ENCODE peak calls at places on chromosomes 6 and 20, in six cellular contexts. F is A549, P is K562, Z is GM12878, Y is WTC11, H is HCT116. R is an unnamed sample.

GRCh38 chr6:102812242-102812641 is 1418.7 kb downstream of the GRIK2 start:
- DNase-seq in F (no peak), P (no peak), Z (no peak), Y (no peak), H (no peak), R (peak; percentile 8)

GRCh38 chr20:62576815-62577214 is 65.5 kb upstream of the SLCO4A1 start:
- DNase-seq in F (no peak), P (peak; percentile 68), Z (no peak), Y (peak; percentile 46), H (no peak), R (peak; percentile 63)

GRCh38 chr6:11772109-11772830 is 6.3 kb downstream of the ADTRP start:
- DNase-seq in F (peak; percentile 77), P (no peak), Z (no peak), Y (no peak), H (peak; percentile 76), R (peak; percentile 75)

GRCh38 chr6:31351734-31352496 is 5.1 kb downstream of the HLA-B start:
- DNase-seq in F (no peak), P (no peak), Z (no peak), Y (no peak), H (no peak), R (no peak)

GRCh38 chr6:31476515-31477139 is 21.3 kb upstream of the MICB start:
- DNase-seq in F (no peak), P (no peak), Z (no peak), Y (no peak), H (no peak), R (no peak)

GRCh38 chr6:40342674-40343230 is 244.4 kb downstream of the LRFN2 start:
- DNase-seq in F (no peak), P (no peak), Z (no peak), Y (no peak), H (no peak), R (no peak)

GRCh38 chr6:15389079-15389758 is 143.3 kb downstream of the JARID2 start:
- DNase-seq in F (no peak), P (no peak), Z (no peak), Y (no peak), H (no peak), R (no peak)

GRCh38 chr20:61865353-61865752 is 200.3 kb downstream of the TAF4 start:
- DNase-seq in F (no peak), P (no peak), Z (no peak), Y (no peak), H (no peak), R (no peak)

GRCh38 chr6:55704421-55704820 is 125.4 kb upstream of the HMGCLL1 start:
- DNase-seq in F (no peak), P (no peak), Z (no peak), Y (no peak), H (no peak), R (no peak)

GRCh38 chr20:40675599-40676221 is 13.3 kb downstream of the MAFB start:
- DNase-seq in F (no peak), P (no peak), Z (no peak), Y (no peak), H (no peak), R (no peak)

GRCh38 chr6:133241901-133242760 is 974 bp downstream of the EYA4 start:
- DNase-seq in F (peak; percentile 54), P (no peak), Z (no peak), Y (peak; percentile 45), H (no peak), R (no peak)

GRCh38 chr6:44021628-44022295 is 105.5 kb downstream of the MRPL14 start:
- DNase-seq in F (no peak), P (no peak), Z (no peak), Y (no peak), H (no peak), R (no peak)

GRCh38 chr20:50804453-50805348 is 9.8 kb downstream of the BCAS4 start:
- DNase-seq in F (no peak), P (no peak), Z (no peak), Y (no peak), H (no peak), R (no peak)

GRCh38 chr20:47236639-47236900 is 119.9 kb downstream of the ZMYND8 start:
- DNase-seq in F (no peak), P (no peak), Z (no peak), Y (no peak), H (no peak), R (no peak)

GRCh38 chr6:37306624-37307222 is 47.1 kb upstream of the RNF8 start:
- DNase-seq in F (no peak), P (no peak), Z (no peak), Y (no peak), H (no peak), R (no peak)

GRCh38 chr6:95905132-95905531 is 110.6 kb upstream of the FUT9 start:
- DNase-seq in F (no peak), P (no peak), Z (no peak), Y (no peak), H (no peak), R (no peak)
- TF ChIP-seq CTCF in F (no peak), P (no peak), Z (no peak), Y (no peak), H (no peak), R (no peak)

GRCh38 chr6:161736341-161736740 is 462.5 kb upstream of the AGPAT4 start:
- DNase-seq in F (no peak), P (no peak), Z (no peak), Y (no peak), H (no peak), R (no peak)

GRCh38 chr6:161740486-161740885 is 466.6 kb upstream of the AGPAT4 start:
- DNase-seq in F (no peak), P (no peak), Z (no peak), Y (no peak), H (no peak), R (no peak)

GRCh38 chr6:161736796-161737292 is 463.0 kb upstream of the AGPAT4 start:
- DNase-seq in F (no peak), P (no peak), Z (no peak), Y (no peak), H (no peak), R (no peak)
- TF ChIP-seq MAX in F (no peak), P (no peak), Z (no peak), Y (peak; percentile 23), H (no peak), R (no peak)

GRCh38 chr20:48657426-48658197 is 170.2 kb downstream of the PREX1 start:
- DNase-seq in F (peak; percentile 78), P (peak; percentile 82), Z (peak; percentile 21), Y (peak; percentile 65), H (peak; percentile 52), R (peak; percentile 84)
- TF ChIP-seq CTCF in F (peak; percentile 94), P (peak; percentile 92), Z (peak; percentile 91), Y (peak; percentile 94), H (peak; percentile 95), R (peak; percentile 92)

GRCh38 chr6:85081102-85081501 is 316.7 kb upstream of the TBX18 start:
- DNase-seq in F (no peak), P (no peak), Z (no peak), Y (no peak), H (no peak), R (no peak)

GRCh38 chr6:85079761-85080160 is 315.4 kb upstream of the TBX18 start:
- DNase-seq in F (no peak), P (no peak), Z (no peak), Y (no peak), H (no peak), R (no peak)

GRCh38 chr6:85078071-85078470 is 313.7 kb upstream of the TBX18 start:
- DNase-seq in F (peak; percentile 23), P (no peak), Z (no peak), Y (no peak), H (peak; percentile 26), R (no peak)

DNA sequence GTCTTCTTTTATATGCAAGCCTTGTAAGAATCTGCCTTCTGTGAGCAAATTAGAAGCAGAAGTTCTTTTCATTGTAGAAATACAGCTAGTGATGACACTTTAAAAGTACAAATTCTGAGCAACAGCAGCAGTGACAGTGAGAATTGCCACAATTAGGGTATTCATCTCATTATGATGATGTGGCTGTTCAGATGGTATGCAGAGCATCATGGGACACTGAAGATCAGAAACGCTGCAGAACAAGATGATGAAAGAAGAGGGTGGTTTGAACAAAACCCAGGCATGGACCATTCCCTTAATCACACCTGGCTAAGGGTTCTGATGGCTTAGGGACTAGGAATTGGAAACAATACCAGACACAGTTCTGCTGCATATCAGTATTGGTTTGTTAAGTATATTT is 312.7 kb upstream of the TBX18 start:
- DNase-seq in F (no peak), P (no peak), Z (no peak), Y (no peak), H (no peak), R (no peak)
- TF ChIP-seq MAX in F (no peak), P (no peak), Z (no peak), Y (no peak), H (no peak), R (no peak)

GRCh38 chr20:34448517-34448916 is 67.7 kb upstream of the DYNLRB1 start:
- DNase-seq in F (no peak), P (no peak), Z (no peak), Y (no peak), H (no peak), R (no peak)
- TF ChIP-seq CTCF in F (no peak), P (no peak), Z (no peak), Y (no peak), H (no peak), R (no peak)

DNA sequence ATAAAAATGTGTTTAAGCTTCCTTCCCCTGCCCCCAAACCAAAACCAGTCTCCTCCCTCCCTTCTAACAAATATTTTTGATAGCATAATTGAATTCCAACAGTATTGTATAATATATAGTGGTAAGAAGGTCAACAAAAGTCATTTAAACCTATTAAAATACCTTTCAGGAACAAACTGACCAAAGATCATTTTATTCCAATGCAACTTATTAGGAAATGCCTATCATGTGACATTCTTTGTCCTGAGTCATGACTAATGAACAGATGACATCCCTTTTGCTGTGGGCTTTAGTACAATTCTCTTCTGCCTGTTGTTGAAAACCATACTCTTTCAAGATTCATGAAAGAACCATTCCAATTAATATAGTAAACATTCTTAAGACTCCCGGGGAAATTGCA is 51.5 kb upstream of the TRAF3IP2 start:
- DNase-seq in F (peak; percentile 20), P (no peak), Z (no peak), Y (no peak), H (no peak), R (no peak)
- TF ChIP-seq MAX in F (no peak), P (no peak), Z (no peak), Y (no peak), H (no peak), R (no peak)

GRCh38 chr20:20820780-20821495 is 108.5 kb upstream of the RALGAPA2 start:
- DNase-seq in F (no peak), P (no peak), Z (no peak), Y (no peak), H (no peak), R (peak; percentile 57)

GRCh38 chr20:20820104-20820503 is 107.7 kb upstream of the RALGAPA2 start:
- DNase-seq in F (peak; percentile 36), P (peak; percentile 59), Z (no peak), Y (peak; percentile 67), H (peak; percentile 34), R (peak; percentile 64)

GRCh38 chr20:20823469-20823868 is 111.0 kb upstream of the RALGAPA2 start:
- DNase-seq in F (no peak), P (no peak), Z (no peak), Y (no peak), H (no peak), R (peak; percentile 26)

GRCh38 chr20:20824924-20825584 is 112.6 kb upstream of the RALGAPA2 start:
- DNase-seq in F (peak; percentile 53), P (peak; percentile 46), Z (peak; percentile 11), Y (peak; percentile 72), H (no peak), R (peak; percentile 87)

GRCh38 chr20:20821496-20822260 is 109.2 kb upstream of the RALGAPA2 start:
- DNase-seq in F (no peak), P (no peak), Z (no peak), Y (peak; percentile 50), H (no peak), R (no peak)
- TF ChIP-seq CTCF in F (no peak), P (no peak), Z (no peak), Y (no peak), H (no peak), R (no peak)

GRCh38 chr20:16803965-16804792 is 56.0 kb downstream of the OTOR start:
- DNase-seq in F (peak; percentile 54), P (peak; percentile 61), Z (no peak), Y (peak; percentile 78), H (peak; percentile 21), R (peak; percentile 67)
- TF ChIP-seq MAX in F (no peak), P (no peak), Z (no peak), Y (no peak), H (no peak), R (no peak)

R was measured in NB4.